ENCODE peak calls at places on chromosome 19, in five cellular contexts. E, O, L, M and C are unnamed samples.

GRCh38 chr19:13684021-13684420 is 80.3 kb upstream of the MRI1 start:
- DNase-seq in O (no peak), M (no peak), L (no peak), E (no peak), C (no peak)

GRCh38 chr19:17097593-17098126 is 22.1 kb downstream of the MYO9B start:
- DNase-seq in L (no peak), O (no peak), M (no peak), E (no peak), C (no peak)

GRCh38 chr19:14363203-14364097 is 17.8 kb upstream of the ADGRE5 start:
- DNase-seq in O (peak; percentile 47), L (peak; percentile 40), E (peak; percentile 40), M (peak; percentile 53), C (no peak)

GRCh38 chr19:18541258-18541991 is 1.9 kb downstream of the FKBP8 start:
- DNase-seq in L (no peak), O (no peak), E (no peak), M (no peak), C (peak; percentile 5)

GRCh38 chr19:14477417-14478112 is 2.4 kb upstream of the PTGER1 start:
- DNase-seq in E (no peak), O (no peak), M (no peak), L (no peak), C (no peak)

GRCh38 chr19:58274771-58275199 is 4.0 kb upstream of the ZNF8 start:
- DNase-seq in L (no peak), E (no peak), O (no peak), M (no peak), C (no peak)

GRCh38 chr19:14089662-14090508 is 666 bp downstream of the SAMD1 start:
- DNase-seq in O (peak; percentile 55), L (peak; percentile 52), M (peak; percentile 51), E (no peak), C (no peak)

GRCh38 chr19:48102870-48103751 is 7.5 kb downstream of the PLA2G4C start:
- DNase-seq in E (no peak), M (peak; percentile 64), L (no peak), O (no peak), C (peak; percentile 68)

GRCh38 chr19:1026189-1027019 is at the start of gene CNN2:
- DNase-seq in L (peak; percentile 76), O (no peak), M (peak; percentile 62), E (no peak), C (peak; percentile 91)

GRCh38 chr19:18568367-18568766 is 3.3 kb upstream of the UBA52 start:
- DNase-seq in L (no peak), E (no peak), O (no peak), M (no peak), C (no peak)

GRCh38 chr19:45863840-45864628 is at the start of gene FOXA3:
- DNase-seq in E (no peak), M (no peak), L (peak; percentile 63), O (no peak), C (peak; percentile 85)

GRCh38 chr19:12833418-12833746 is 997 bp downstream of the RTBDN start:
- DNase-seq in M (no peak), O (no peak), E (no peak), L (no peak), C (no peak)

GRCh38 chr19:18484992-18485391 is 36.9 kb downstream of the ELL start:
- DNase-seq in L (no peak), E (no peak), M (no peak), O (no peak), C (no peak)

GRCh38 chr19:29617336-29618266 is 11.5 kb downstream of the POP4 start:
- DNase-seq in E (no peak), O (no peak), L (no peak), M (no peak), C (no peak)

GRCh38 chr19:3632739-3633558 is 6.4 kb upstream of the CACTIN start:
- DNase-seq in O (peak; percentile 60), L (no peak), E (no peak), M (no peak), C (no peak)

GRCh38 chr19:53192771-53193533 is at the start of gene ZNF665:
- DNase-seq in O (peak; percentile 91), M (peak; percentile 67), E (peak; percentile 49), L (peak; percentile 60), C (peak; percentile 43)

GRCh38 chr19:14317157-14317556 is 64.1 kb upstream of the ADGRE5 start:
- DNase-seq in O (no peak), L (no peak), M (no peak), E (no peak), C (no peak)

GRCh38 chr19:861756-862528 is 2.5 kb downstream of the CFD start:
- DNase-seq in L (peak; percentile 43), O (no peak), E (no peak), M (peak; percentile 44), C (no peak)

GRCh38 chr19:38201731-38202130 is 22.3 kb downstream of the DPF1 start:
- DNase-seq in E (no peak), O (no peak), L (no peak), M (no peak), C (no peak)
- TF ChIP-seq CTCF in E (no peak), O (no peak), L (no peak), M (no peak), C (no peak)

GRCh38 chr19:50402544-50403301 is 16.0 kb upstream of the SPIB start:
- DNase-seq in M (no peak), O (no peak), L (no peak), E (no peak), C (no peak)

GRCh38 chr19:50406156-50406820 is 12.4 kb upstream of the SPIB start:
- DNase-seq in L (no peak), O (no peak), E (no peak), M (no peak), C (no peak)

GRCh38 chr19:50399368-50399745 is 15.2 kb downstream of the POLD1 start:
- DNase-seq in M (no peak), E (no peak), L (no peak), O (no peak), C (no peak)

GRCh38 chr19:50398675-50399367 is 14.7 kb downstream of the POLD1 start:
- DNase-seq in O (no peak), M (no peak), L (no peak), E (no peak), C (no peak)

DNA sequence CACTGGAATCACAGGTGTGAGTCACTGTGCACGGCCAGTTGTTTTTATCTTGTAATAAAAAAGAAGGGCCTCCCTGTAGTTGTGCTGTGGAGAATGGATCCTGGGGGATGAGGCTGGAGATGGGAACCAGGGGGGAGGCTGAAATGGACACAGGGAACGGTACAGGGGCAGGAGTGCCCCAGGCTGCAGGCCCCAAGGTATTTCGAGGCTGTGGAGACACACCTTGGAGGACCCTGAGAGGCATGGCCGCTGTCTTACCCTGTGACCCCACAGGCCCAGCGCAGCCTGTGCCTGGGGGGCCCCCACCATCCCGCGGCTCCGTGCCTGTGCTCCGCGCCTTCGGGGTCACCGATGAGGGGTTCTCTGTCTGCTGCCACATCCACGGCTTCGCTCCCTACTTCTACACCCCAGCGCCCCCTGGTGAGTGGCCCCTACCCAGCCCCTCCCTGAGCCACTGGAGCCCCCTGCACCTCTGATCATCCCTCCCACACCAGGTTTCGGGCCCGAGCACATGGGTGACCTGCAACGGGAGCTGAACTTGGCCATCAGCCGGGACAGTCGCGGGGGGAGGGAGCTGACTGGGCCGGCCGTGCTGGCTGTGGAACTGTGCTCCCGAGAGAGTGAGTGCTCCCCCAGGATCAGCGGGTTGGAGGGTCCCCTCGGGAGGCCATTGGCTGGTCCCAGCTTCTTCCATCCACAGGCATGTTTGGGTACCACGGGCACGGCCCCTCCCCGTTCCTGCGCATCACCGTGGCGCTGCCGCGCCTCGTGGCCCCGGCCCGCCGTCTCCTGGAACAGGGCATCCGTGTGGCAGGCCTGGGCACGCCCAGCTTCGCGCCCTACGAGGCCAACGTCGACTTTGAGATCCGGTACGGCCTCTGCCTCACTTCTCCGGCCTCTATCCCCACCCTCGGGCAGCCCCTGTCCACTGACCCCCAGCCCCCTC is 17.0 kb upstream of the SPIB start:
- DNase-seq in M (no peak), E (no peak), L (no peak), O (no peak), C (no peak)
- TF ChIP-seq CTCF in M (no peak), E (no peak), L (no peak), O (no peak), C (no peak)

GRCh38 chr19:56069642-56070041 is 51.5 kb downstream of the ZNF787 start:
- DNase-seq in L (no peak), O (no peak), M (no peak), E (no peak), C (no peak)

GRCh38 chr19:56076413-56076998 is 44.6 kb downstream of the ZNF787 start:
- DNase-seq in E (peak; percentile 58), M (peak; percentile 76), L (peak; percentile 27), O (no peak), C (no peak)

GRCh38 chr19:56066152-56067023 is 54.7 kb downstream of the ZNF787 start:
- DNase-seq in O (peak; percentile 75), E (no peak), L (peak; percentile 61), M (peak; percentile 80), C (peak; percentile 70)

GRCh38 chr19:56071151-56071550 is 49.9 kb downstream of the ZNF787 start:
- DNase-seq in O (no peak), M (no peak), E (no peak), L (no peak), C (no peak)
- TF ChIP-seq CTCF in O (no peak), M (peak; percentile 49), E (no peak), L (no peak), C (peak; percentile 3)

GRCh38 chr19:33373701-33374405 is at the start of gene CEBPG:
- DNase-seq in L (no peak), O (no peak), M (peak; percentile 45), E (no peak), C (no peak)
- TF ChIP-seq CTCF in L (no peak), O (peak; percentile 3), M (peak; percentile 45), E (no peak), C (no peak)